ENCODE peak calls at places on chromosomes 16 and 17, in five cellular contexts. C is tibial nerve; Y is spleen; D is upper lobe of right lung; I is CD4-positive, alpha-beta T cell. P is an unnamed sample.
A peak's percentile ranks its signal among the peaks of the same experiment; 100 is the strongest.

GRCh38 chr17:36945959-36946725 is 2.6 kb upstream of the AATF start:
- DNase-seq in C (no peak), Y (no peak), D (no peak), I (no peak), P (no peak)

GRCh38 chr17:17548044-17548443 is 43.5 kb downstream of the PEMT start:
- DNase-seq in C (no peak), Y (no peak), D (no peak), I (no peak), P (no peak)

GRCh38 chr16:14177704-14178103 is 106.6 kb downstream of the MRTFB start:
- DNase-seq in C (no peak), Y (no peak), D (no peak), I (no peak), P (no peak)

GRCh38 chr17:19237389-19238166 is 412 bp downstream of the EPN2 start:
- DNase-seq in C (peak; percentile 17), Y (peak; percentile 87), D (peak; percentile 68), I (no peak), P (peak; percentile 34)

GRCh38 chr16:58046054-58046881 is 20.7 kb downstream of the MMP15 start:
- DNase-seq in C (no peak), Y (no peak), D (no peak), I (no peak), P (no peak)

GRCh38 chr17:69712801-69713311 is 298.4 kb downstream of the MAP2K6 start:
- DNase-seq in C (no peak), Y (no peak), D (no peak), I (no peak), P (no peak)

GRCh38 chr17:68394608-68395331 is 62.5 kb downstream of the WIPI1 start:
- DNase-seq in C (no peak), Y (no peak), D (no peak), I (no peak), P (no peak)

GRCh38 chr17:83110755-83111154 is 31.3 kb downstream of the METRNL start:
- DNase-seq in C (no peak), Y (no peak), D (no peak), I (no peak), P (no peak)

GRCh38 chr17:31736855-31737625 is 122.0 kb downstream of the COPRS start:
- DNase-seq in C (no peak), Y (no peak), D (no peak), I (no peak), P (no peak)

GRCh38 chr16:31700530-31701388 is 172.8 kb upstream of the ZNF267 start:
- DNase-seq in C (peak; percentile 75), Y (peak; percentile 93), D (peak; percentile 93), I (peak; percentile 67), P (no peak)

GRCh38 chr17:50397919-50398285 is 579 bp upstream of the LRRC59 start:
- DNase-seq in C (no peak), Y (no peak), D (no peak), I (no peak), P (no peak)

GRCh38 chr17:82863941-82864720 is 24.3 kb upstream of the ZNF750 start:
- DNase-seq in C (no peak), Y (peak; percentile 89), D (no peak), I (peak; percentile 82), P (no peak)

DNA sequence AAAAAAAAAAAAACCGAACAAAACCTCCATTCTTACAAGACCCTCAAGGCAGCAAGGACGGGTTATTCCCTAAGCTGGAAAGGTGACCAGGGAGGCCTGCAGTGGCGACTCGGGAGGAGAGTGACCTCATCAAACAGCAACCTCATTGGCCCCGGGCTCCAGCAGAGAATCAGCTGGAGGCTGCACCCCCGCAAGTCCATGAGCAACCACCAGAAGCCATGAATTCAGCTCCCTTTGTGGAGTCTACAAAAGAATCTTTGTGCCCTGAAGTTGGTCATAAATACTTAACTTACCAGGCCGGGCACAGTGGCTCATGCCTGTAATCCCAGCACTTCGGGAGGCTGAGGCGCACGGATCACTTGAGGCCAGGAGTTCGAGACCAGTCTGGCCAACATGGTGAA is 80.9 kb upstream of the CREBBP start:
- DNase-seq in C (no peak), Y (no peak), D (no peak), I (no peak), P (no peak)
- H3K27ac ChIP-seq in C (peak overlapping the region; percentile 91), Y (no peak overlapping the region), D (peak overlapping the region; percentile 79), I (no peak overlapping the region), P (peak overlapping the region; percentile 80)

GRCh38 chr17:9468937-9469336 is 106.7 kb downstream of the STX8 start:
- DNase-seq in C (no peak), Y (no peak), D (no peak), I (no peak), P (no peak)

GRCh38 chr17:9468532-9468931 is 107.1 kb downstream of the STX8 start:
- DNase-seq in C (no peak), Y (peak; percentile 83), D (no peak), I (no peak), P (no peak)

GRCh38 chr17:9467518-9467917 is 108.1 kb downstream of the STX8 start:
- DNase-seq in C (no peak), Y (no peak), D (no peak), I (no peak), P (no peak)

GRCh38 chr17:9470171-9470570 is 105.4 kb downstream of the STX8 start:
- DNase-seq in C (no peak), Y (no peak), D (no peak), I (no peak), P (no peak)

DNA sequence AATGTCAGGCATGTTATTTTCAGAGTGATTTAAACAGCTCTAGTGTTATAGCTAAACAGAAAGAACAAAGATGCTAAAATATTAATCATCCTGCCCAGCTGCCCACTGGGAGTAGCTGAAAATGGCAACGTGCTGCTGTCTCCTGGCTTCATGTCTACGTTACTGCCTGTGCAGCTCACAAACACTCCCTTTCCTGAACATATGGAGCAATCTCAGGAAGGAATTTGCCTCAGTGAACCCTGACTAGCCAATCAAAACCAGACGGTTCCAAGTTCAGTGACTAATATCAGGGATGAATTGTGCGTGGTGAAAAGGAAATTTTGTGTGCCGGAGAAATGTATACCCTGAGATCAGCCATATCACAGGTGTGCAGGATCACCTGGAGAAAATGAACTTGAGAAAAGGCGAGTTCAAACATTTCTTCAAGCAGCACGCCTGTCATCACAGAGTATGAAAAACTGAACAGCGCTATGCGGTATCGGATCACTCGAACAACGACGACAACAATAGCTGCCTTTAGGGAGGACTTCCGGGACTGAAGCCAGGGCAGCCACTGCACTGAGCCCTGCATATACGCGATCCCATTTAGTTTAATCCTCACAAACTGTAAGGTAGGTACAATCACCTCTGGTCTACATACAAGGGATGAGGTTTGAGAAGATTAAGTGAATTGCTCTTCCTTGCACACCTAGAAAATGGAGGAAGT is 110.3 kb downstream of the STX8 start:
- DNase-seq in C (no peak), Y (no peak), D (no peak), I (no peak), P (peak; percentile 28)
- TF ChIP-seq CTCF in C (no peak), Y (no peak), D (no peak), I (no peak), P (no peak)

GRCh38 chr17:42878924-42879595 is 21.5 kb upstream of the G6PC1 start:
- DNase-seq in C (no peak), Y (no peak), D (no peak), I (no peak), P (no peak)
- H3K27ac ChIP-seq in C (no peak overlapping the region), Y (no peak overlapping the region), D (no peak overlapping the region), I (no peak overlapping the region), P (no peak overlapping the region)

GRCh38 chr16:77775911-77776909 is 12.2 kb upstream of the VAT1L start:
- DNase-seq in C (no peak), Y (no peak), D (no peak), I (no peak), P (peak; percentile 10)
- TF ChIP-seq CTCF in C (no peak), Y (no peak), D (no peak), I (no peak), P (no peak)

GRCh38 chr17:80618304-80618703 is 73.7 kb downstream of the RPTOR start:
- DNase-seq in C (no peak), Y (no peak), D (no peak), I (no peak), P (no peak)
- H3K27ac ChIP-seq in C (no peak overlapping the region), Y (no peak overlapping the region), D (no peak overlapping the region), I (no peak overlapping the region), P (peak overlapping the region; percentile 15)

GRCh38 chr16:78504391-78504945 is 405.0 kb downstream of the WWOX start:
- DNase-seq in C (no peak), Y (no peak), D (no peak), I (no peak), P (no peak)

GRCh38 chr16:78507576-78507975 is 408.1 kb downstream of the WWOX start:
- DNase-seq in C (no peak), Y (no peak), D (no peak), I (no peak), P (no peak)

GRCh38 chr16:78503501-78504110 is 404.2 kb downstream of the WWOX start:
- DNase-seq in C (peak; percentile 25), Y (no peak), D (no peak), I (peak; percentile 32), P (peak; percentile 9)

GRCh38 chr16:78506372-78507193 is 407.1 kb downstream of the WWOX start:
- DNase-seq in C (no peak), Y (no peak), D (no peak), I (no peak), P (no peak)

GRCh38 chr16:78505544-78506371 is 406.3 kb downstream of the WWOX start:
- DNase-seq in C (peak; percentile 35), Y (no peak), D (peak; percentile 68), I (no peak), P (no peak)
- TF ChIP-seq CTCF in C (peak; percentile 59), Y (no peak), D (peak; percentile 33), I (no peak), P (no peak)